ENCODE peak calls at places on chromosome 14, in eight cellular contexts. D is heart left ventricle, T is fibroblast of lung, H is DND-41, X is HCT116, P is tibial artery, B is adrenal gland, J is H9. Q is an unnamed sample. For H3K4me1, the result is how much of the 10 kb centered on the place peaks cover.

GRCh38 chr14:75714993-75715392 is 53.9 kb downstream of the TTLL5 start:
- DNase-seq in X (no peak), T (peak), P (no peak), B (no peak), H (no peak), J (no peak), D (no peak), Q (no peak)

GRCh38 chr14:96409701-96410100 is 17.8 kb downstream of the AK7 start:
- DNase-seq in P (no peak), X (peak), T (no peak), B (peak), D (no peak), J (no peak), H (no peak), Q (no peak)

GRCh38 chr14:106039400-106039799 is 513.0 kb downstream of the TMEM121 start:
- DNase-seq in T (no peak), H (peak), P (no peak), D (no peak), X (peak), J (no peak), B (no peak), Q (no peak)

GRCh38 chr14:29817767-29818166 is 109.9 kb downstream of the PRKD1 start:
- DNase-seq in D (no peak), X (no peak), T (no peak), H (no peak), P (no peak), B (no peak), J (no peak), Q (no peak)

GRCh38 chr14:26963696-26964095 is 365.9 kb upstream of the NOVA1 start:
- DNase-seq in X (no peak), D (no peak), T (peak), J (no peak), H (no peak), P (no peak), B (no peak), Q (no peak)

GRCh38 chr14:37411079-37411735 is 183.8 kb downstream of the FOXA1 start:
- DNase-seq in J (no peak), X (no peak), P (no peak), D (no peak), B (no peak), H (no peak), T (peak), Q (no peak)

GRCh38 chr14:33962016-33962415 is 11.1 kb upstream of the EGLN3 start:
- DNase-seq in T (no peak), D (no peak), X (no peak), B (no peak), P (no peak), H (no peak), J (no peak), Q (no peak)

GRCh38 chr14:77039285-77040058 is 11.0 kb upstream of the IRF2BPL start:
- DNase-seq in J (no peak), X (no peak), T (peak), D (no peak), P (peak), B (peak), H (no peak), Q (no peak)

GRCh38 chr14:64220466-64220865 is 73.7 kb downstream of the ESR2 start:
- DNase-seq in D (peak), X (no peak), B (peak), P (no peak), J (no peak), T (no peak), H (no peak), Q (no peak)

GRCh38 chr14:61330511-61330910 is 9.1 kb downstream of the PRKCH start:
- DNase-seq in P (no peak), H (no peak), J (no peak), T (no peak), D (no peak), B (no peak), X (no peak), Q (no peak)

GRCh38 chr14:75283162-75283883 is 4.7 kb downstream of the FOS start:
- DNase-seq in X (no peak), T (peak), D (no peak), B (peak), J (no peak), H (no peak), P (no peak), Q (peak)

GRCh38 chr14:60196291-60196690 is 31.1 kb upstream of the DHRS7 start:
- DNase-seq in P (no peak), X (no peak), T (no peak), B (no peak), D (no peak), J (no peak), H (no peak), Q (no peak)

GRCh38 chr14:61459229-61459628 is 137.8 kb downstream of the PRKCH start:
- DNase-seq in H (no peak), X (no peak), T (no peak), D (no peak), B (no peak), P (no peak), J (no peak), Q (no peak)

GRCh38 chr14:61147898-61148549 is 133.1 kb downstream of the TMEM30B start:
- DNase-seq in J (no peak), T (peak), P (no peak), D (peak), B (no peak), H (no peak), X (peak), Q (no peak)

GRCh38 chr14:79419571-79420327 is 791.6 kb downstream of the DIO2 start:
- DNase-seq in H (no peak), B (no peak), T (no peak), X (no peak), J (no peak), D (no peak), P (no peak), Q (no peak)

GRCh38 chr14:67425603-67426002 is 13.6 kb upstream of the PLEK2 start:
- DNase-seq in T (no peak), P (no peak), D (no peak), B (no peak), H (no peak), X (no peak), J (no peak), Q (no peak)

GRCh38 chr14:59305836-59306555 is 117.5 kb downstream of the DAAM1 start:
- DNase-seq in B (no peak), T (peak), P (no peak), J (no peak), D (no peak), X (no peak), H (no peak), Q (no peak)

GRCh38 chr14:105317546-105317945 is 3.0 kb downstream of the PACS2 start:
- DNase-seq in D (no peak), X (no peak), H (no peak), B (peak), J (no peak), P (peak), T (peak), Q (peak)

GRCh38 chr14:49692895-49693737 is at the start of gene KLHDC1:
- DNase-seq in X (no peak), J (peak), D (peak), B (peak), T (peak), H (peak), P (peak), Q (peak)

GRCh38 chr14:32480337-32480736 is 151.2 kb downstream of the AKAP6 start:
- DNase-seq in X (no peak), H (no peak), B (no peak), J (no peak), P (no peak), T (peak), D (no peak), Q (no peak)

GRCh38 chr14:93857081-93857480 is 68.8 kb upstream of the PRIMA1 start:
- DNase-seq in T (no peak), B (no peak), H (no peak), D (no peak), X (no peak), J (no peak), P (no peak), Q (no peak)

GRCh38 chr14:100725587-100726387 is 905 bp upstream of the DLK1 start:
- DNase-seq in H (no peak), D (no peak), X (no peak), J (no peak), B (no peak), T (no peak), P (no peak), Q (no peak)

GRCh38 chr14:70780396-70781075 is 28.8 kb downstream of the MAP3K9 start:
- DNase-seq in H (no peak), P (peak), X (no peak), J (no peak), D (peak), B (peak), T (no peak), Q (no peak)

GRCh38 chr14:52025310-52025709 is 36.0 kb downstream of the RTRAF start:
- DNase-seq in D (no peak), P (no peak), H (no peak), J (no peak), B (no peak), X (no peak), T (peak), Q (no peak)

GRCh38 chr14:34324363-34324795 is 137.7 kb downstream of the SPTSSA start:
- DNase-seq in P (no peak), X (peak), J (no peak), H (peak), D (no peak), T (peak), B (peak), Q (no peak)

GRCh38 chr14:21142357-21142756 is 13.5 kb downstream of the OR5AU1 start:
- DNase-seq in P (no peak), T (no peak), B (no peak), D (no peak), H (no peak), J (no peak), X (no peak), Q (no peak)

GRCh38 chr14:71497645-71498086 is 434.6 kb upstream of the RGS6 start:
- DNase-seq in J (no peak), X (no peak), H (peak), B (no peak), P (no peak), T (peak), D (no peak), Q (no peak)

GRCh38 chr14:100621806-100622205 is 34.6 kb upstream of the BEGAIN start:
- DNase-seq in D (peak), T (no peak), X (peak), B (no peak), J (no peak), H (peak), P (no peak), Q (no peak)

GRCh38 chr14:63843796-63844195 is 9.0 kb upstream of the SYNE2 start:
- DNase-seq in D (no peak), J (no peak), X (no peak), T (no peak), H (no peak), P (no peak), B (no peak), Q (no peak)

GRCh38 chr14:21308479-21309237 is 28.8 kb downstream of the RPGRIP1 start:
- DNase-seq in T (peak), B (peak), X (peak), D (peak), H (peak), P (peak), J (peak), Q (peak)

GRCh38 chr14:35985504-35986218 is 159.5 kb downstream of the BRMS1L start:
- DNase-seq in B (no peak), T (peak), D (no peak), J (no peak), X (peak), H (peak), P (no peak), Q (no peak)

GRCh38 chr14:74673768-74674167 is 39.1 kb downstream of the AREL1 start:
- DNase-seq in B (no peak), H (no peak), D (no peak), X (no peak), P (no peak), J (no peak), T (no peak), Q (no peak)

GRCh38 chr14:78705989-78706388 is 535.8 kb downstream of the NRXN3 start:
- DNase-seq in B (no peak), X (no peak), J (no peak), H (no peak), D (no peak), P (no peak), T (no peak), Q (no peak)

GRCh38 chr14:99701260-99701659 is 17.2 kb downstream of the CYP46A1 start:
- DNase-seq in D (no peak), H (no peak), J (no peak), X (no peak), B (no peak), T (no peak), P (no peak), Q (peak)

GRCh38 chr14:47826809-47827208 is 151.4 kb upstream of the MDGA2 start:
- DNase-seq in T (no peak), J (no peak), H (no peak), X (no peak), D (no peak), B (no peak), P (no peak), Q (no peak)

GRCh38 chr14:35369701-35370191 is 34.8 kb downstream of the NFKBIA start:
- DNase-seq in P (no peak), H (no peak), D (no peak), X (no peak), J (no peak), B (no peak), T (no peak), Q (no peak)

GRCh38 chr14:53879022-53879686 is 77.5 kb downstream of the BMP4 start:
- DNase-seq in T (no peak), P (no peak), B (no peak), H (no peak), D (no peak), X (no peak), J (no peak), Q (no peak)

GRCh38 chr14:77203611-77204456 is 22.2 kb downstream of the TMEM63C start:
- DNase-seq in T (no peak), X (no peak), H (no peak), P (no peak), D (no peak), B (no peak), J (no peak), Q (no peak)

GRCh38 chr14:60241091-60241490 is 7.9 kb upstream of the PPM1A start:
- DNase-seq in B (no peak), T (no peak), J (no peak), X (no peak), D (no peak), P (no peak), H (no peak), Q (no peak)

GRCh38 chr14:43481864-43482263 is 1025.2 kb downstream of the FSCB start:
- DNase-seq in H (no peak), T (no peak), D (no peak), X (no peak), J (no peak), B (no peak), P (no peak), Q (no peak)

DNA sequence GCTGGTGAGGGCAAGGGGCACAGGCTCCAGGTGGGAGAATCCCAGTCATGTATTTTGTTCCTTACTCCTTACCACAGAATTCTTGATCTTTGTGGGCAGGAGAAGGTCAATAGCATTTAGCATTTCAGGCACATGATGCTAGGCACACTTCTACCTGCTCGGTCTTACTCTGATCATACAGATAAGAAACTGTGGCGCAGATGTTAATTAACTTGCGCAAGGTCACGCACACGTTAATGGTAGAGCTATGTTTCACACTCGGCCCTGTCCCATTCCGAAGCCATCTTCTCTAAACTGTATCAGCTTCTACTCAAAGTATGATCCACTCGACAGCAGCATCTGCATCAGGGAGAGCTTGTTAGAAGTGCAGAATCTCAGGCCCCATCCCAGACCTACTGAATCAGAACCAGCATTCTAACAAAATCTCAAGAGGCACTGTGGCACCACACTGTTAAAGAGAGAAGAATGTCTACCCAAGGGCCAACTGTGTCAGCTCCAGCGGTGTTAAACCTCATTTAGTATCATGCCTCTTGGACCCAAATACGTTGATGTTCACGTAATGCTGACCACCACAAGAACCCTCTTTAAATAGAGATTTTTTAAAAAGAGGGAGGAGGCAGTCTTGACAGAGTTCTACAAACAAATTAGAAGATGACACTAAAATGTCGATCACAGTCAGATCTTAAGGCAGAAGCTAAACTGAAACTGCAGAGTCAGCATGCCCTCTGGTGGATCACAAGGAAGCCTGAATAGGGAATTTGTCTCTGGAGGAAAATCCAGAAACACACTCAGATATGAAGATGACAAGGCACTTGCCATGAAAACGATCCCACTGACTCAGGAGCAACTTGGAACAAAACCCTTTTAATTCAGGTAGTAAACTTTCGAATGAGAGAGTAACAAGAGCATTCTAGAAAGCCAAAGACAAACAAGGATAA is 7.3 kb downstream of the STXBP6 start:
- DNase-seq in H (no peak), T (peak), B (peak), J (no peak), X (no peak), D (peak), P (no peak), Q (no peak)
- TF ChIP-seq CTCF in H (peak), T (peak), B (peak), J (peak), X (no peak), D (peak), P (peak), Q (no peak)

GRCh38 chr14:55585854-55586253 is 5.8 kb downstream of the KTN1 start:
- DNase-seq in P (no peak), X (no peak), B (no peak), D (no peak), J (no peak), H (no peak), T (peak), Q (no peak)

GRCh38 chr14:55586411-55586810 is 6.4 kb downstream of the KTN1 start:
- DNase-seq in P (no peak), J (no peak), H (no peak), B (no peak), T (no peak), X (no peak), D (no peak), Q (no peak)

GRCh38 chr14:55587847-55588246 is 7.8 kb downstream of the KTN1 start:
- DNase-seq in J (no peak), T (no peak), X (no peak), P (no peak), H (no peak), B (no peak), D (no peak), Q (no peak)

GRCh38 chr14:55589171-55589570 is 9.2 kb downstream of the KTN1 start:
- DNase-seq in P (no peak), J (no peak), H (no peak), X (no peak), B (peak), T (no peak), D (no peak), Q (no peak)

DNA sequence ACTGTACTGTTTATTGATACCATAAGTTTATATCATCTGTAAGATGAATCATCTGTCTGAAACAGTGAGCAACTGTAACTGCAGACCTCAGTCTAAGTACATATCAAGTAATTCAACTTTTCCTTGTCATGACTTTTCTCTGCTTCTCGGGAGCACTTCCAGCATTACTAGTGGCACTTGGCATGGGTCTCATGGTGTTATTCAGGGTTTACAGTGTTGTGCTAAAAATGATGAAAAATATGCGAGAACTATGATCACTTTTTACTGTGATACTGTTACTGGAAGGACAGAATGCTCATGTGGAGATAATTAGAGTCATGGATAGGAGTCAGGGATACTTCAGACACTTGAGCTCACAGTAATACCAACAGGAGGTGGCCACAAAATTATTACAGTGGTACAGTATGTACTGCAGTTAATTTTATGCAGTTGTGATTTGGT is 8.3 kb downstream of the KTN1 start:
- DNase-seq in P (no peak), H (no peak), T (peak), B (no peak), J (no peak), D (no peak), X (no peak), Q (no peak)
- H3K4me1 ChIP-seq in P (half or more), H (under half), T (under half), B (half or more), J (under half), D (half or more), X (half or more), Q (under half)

GRCh38 chr14:39426605-39427004 is 5.6 kb downstream of the FBXO33 start:
- DNase-seq in T (peak), D (no peak), B (no peak), J (no peak), P (no peak), X (no peak), H (no peak), Q (no peak)
- TF ChIP-seq CTCF in T (peak), D (no peak), B (peak), J (peak), P (no peak), X (peak), H (peak), Q (no peak)

GRCh38 chr14:91167380-91167770 is 53.5 kb downstream of the DGLUCY start:
- DNase-seq in T (no peak), P (no peak), X (no peak), B (no peak), H (no peak), J (no peak), D (no peak), Q (no peak)
- H3K4me1 ChIP-seq in T (under half), P (under half), X (under half), B (under half), H (under half), J (under half), D (under half), Q (under half)

DNA sequence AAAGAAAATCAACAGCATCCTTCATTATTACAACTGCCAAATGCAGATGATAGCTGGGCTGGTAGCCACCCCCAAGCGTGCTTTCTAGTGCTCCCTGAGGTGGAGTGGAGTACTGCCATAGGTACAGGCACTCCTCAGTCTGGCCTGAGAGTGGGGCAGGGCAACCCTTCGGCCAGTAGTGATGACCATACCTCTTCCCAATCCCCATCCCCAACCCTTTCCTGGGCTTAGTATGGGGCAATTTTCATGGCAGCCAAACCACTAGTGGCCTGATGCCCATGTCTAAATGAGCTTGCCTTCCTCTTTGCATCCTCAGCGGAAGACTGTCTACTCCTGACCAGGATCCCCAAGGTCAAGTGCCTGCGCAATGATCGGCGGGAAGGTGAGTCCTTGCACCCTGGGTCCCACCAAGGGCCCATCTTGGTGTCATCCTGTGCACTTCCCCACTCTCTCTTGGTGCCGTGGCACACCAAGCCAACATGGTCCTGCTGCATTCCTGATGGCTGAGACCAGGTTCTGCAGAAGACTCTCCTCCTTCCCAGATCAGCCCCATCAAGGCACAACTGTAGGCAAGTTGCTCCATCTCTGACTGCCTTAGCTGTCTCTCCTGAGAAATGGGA is 65.8 kb downstream of the GALNT16 start:
- DNase-seq in J (no peak), P (peak), H (no peak), X (no peak), B (no peak), D (no peak), T (no peak), Q (no peak)
- TF ChIP-seq CTCF in J (peak), P (no peak), H (peak), X (no peak), B (no peak), D (no peak), T (no peak), Q (no peak)

Q was measured in right atrium auricular region.